ENCODE peak calls at places on chromosomes 2 and 18, in nine cellular contexts. Q, I, U, L, W, F, O, P and N are unnamed samples.

GRCh38 chr2:174124171-174124570 is 124.2 kb downstream of the OLA1 start:
- DNase-seq in L (no peak), W (no peak), I (no peak), O (no peak), Q (peak), P (peak), F (no peak), U (no peak), N (no peak)

GRCh38 chr18:46250084-46250811 is 146.1 kb downstream of the HAUS1 start:
- DNase-seq in Q (no peak), I (peak), F (peak), O (peak), L (peak), U (peak), P (no peak), W (no peak), N (peak)

GRCh38 chr2:111091811-111092211 is 28.9 kb upstream of the BCL2L11 start:
- DNase-seq in W (no peak), O (no peak), F (no peak), P (no peak), I (no peak), U (no peak), Q (no peak), L (no peak), N (no peak)

GRCh38 chr2:3430211-3430610 is 50.7 kb downstream of the TRAPPC12 start:
- DNase-seq in W (no peak), U (no peak), F (no peak), O (no peak), I (no peak), P (no peak), Q (no peak), L (no peak), N (no peak)

GRCh38 chr2:186820303-186820702 is 28.7 kb downstream of the ZSWIM2 start:
- DNase-seq in Q (no peak), O (no peak), I (peak), W (no peak), L (no peak), U (no peak), P (no peak), F (no peak), N (no peak)

GRCh38 chr18:5600376-5601071 is 56.7 kb upstream of the EPB41L3 start:
- DNase-seq in U (no peak), Q (no peak), W (no peak), O (no peak), L (no peak), F (peak), I (no peak), P (no peak), N (no peak)

GRCh38 chr18:7479756-7480155 is 87.4 kb upstream of the PTPRM start:
- DNase-seq in F (peak), O (no peak), U (no peak), L (no peak), P (no peak), I (no peak), Q (no peak), W (no peak), N (no peak)

GRCh38 chr2:120066708-120067547 is 54.1 kb downstream of the EPB41L5 start:
- DNase-seq in I (no peak), O (no peak), P (peak), W (no peak), L (no peak), F (no peak), Q (peak), U (peak), N (no peak)

GRCh38 chr2:210190345-210190744 is 19.1 kb upstream of the KANSL1L start:
- DNase-seq in F (no peak), O (no peak), U (no peak), I (no peak), Q (no peak), L (no peak), W (no peak), P (no peak), N (no peak)

GRCh38 chr2:218879881-218880748 is 537 bp upstream of the WNT10A start:
- DNase-seq in W (no peak), Q (no peak), F (no peak), O (no peak), U (peak), L (peak), P (no peak), I (no peak), N (peak)

GRCh38 chr2:110688594-110689091 is 10.8 kb upstream of the BUB1 start:
- DNase-seq in U (no peak), I (peak), O (no peak), L (no peak), Q (no peak), F (no peak), W (no peak), P (no peak), N (no peak)